ENCODE peak calls at places on chromosomes 12 and 14, in eight cellular contexts. Y is cardiac muscle cell, C is upper lobe of right lung, D is HCT116, K is thoracic aorta, U is ovary, M is GM23338, Q is SK-N-SH. A is an unnamed sample. For H3K4me1, the result is how much of the 10 kb centered on the place peaks cover.

GRCh38 chr12:6873094-6874006 is at the start of gene SPSB2:
- DNase-seq in Y (peak), C (peak), D (peak), K (peak), U (peak), M (peak), Q (peak), A (peak)

GRCh38 chr12:55899035-55899434 is 28.7 kb downstream of the PYM1 start:
- DNase-seq in Y (no peak), C (no peak), D (no peak), K (no peak), U (no peak), M (no peak), Q (no peak), A (no peak)

GRCh38 chr12:49910331-49911212 is 6.9 kb upstream of the FAIM2 start:
- DNase-seq in Y (no peak), C (peak), D (no peak), K (no peak), U (peak), M (no peak), Q (no peak), A (no peak)

GRCh38 chr14:37622231-37622923 is 26.9 kb downstream of the TTC6 start:
- DNase-seq in Y (peak), C (no peak), D (no peak), K (no peak), U (no peak), M (peak), Q (no peak), A (no peak)

GRCh38 chr12:115384391-115384790 is 700.4 kb upstream of the TBX3 start:
- DNase-seq in Y (no peak), C (no peak), D (no peak), K (no peak), U (no peak), M (no peak), Q (no peak), A (no peak)

GRCh38 chr12:47753021-47754001 is 5.4 kb downstream of the RAPGEF3 start:
- DNase-seq in Y (no peak), C (peak), D (no peak), K (peak), U (no peak), M (peak), Q (peak), A (no peak)

GRCh38 chr12:18320976-18321375 is 59.7 kb downstream of the PIK3C2G start:
- DNase-seq in Y (no peak), C (no peak), D (no peak), K (no peak), U (no peak), M (no peak), Q (no peak), A (no peak)

GRCh38 chr12:13022737-13023370 is 21.3 kb upstream of the FAM234B start:
- DNase-seq in Y (no peak), C (no peak), D (no peak), K (no peak), U (no peak), M (no peak), Q (no peak), A (no peak)

GRCh38 chr14:71324767-71325272 is 417.6 kb downstream of the PCNX1 start:
- DNase-seq in Y (peak), C (no peak), D (no peak), K (no peak), U (no peak), M (peak), Q (no peak), A (peak)

GRCh38 chr14:103748539-103748867 is 32.9 kb downstream of the ZFYVE21 start:
- DNase-seq in Y (no peak), C (no peak), D (no peak), K (no peak), U (no peak), M (no peak), Q (no peak), A (no peak)

GRCh38 chr14:92122351-92122677 is 545 bp downstream of the CPSF2 start:
- DNase-seq in Y (peak), C (no peak), D (no peak), K (no peak), U (no peak), M (peak), Q (no peak), A (peak)

GRCh38 chr14:58738189-58738836 is 100.6 kb downstream of the DACT1 start:
- DNase-seq in Y (no peak), C (no peak), D (no peak), K (no peak), U (no peak), M (no peak), Q (no peak), A (no peak)

GRCh38 chr12:71552728-71553501 is 110.7 kb downstream of the ZFC3H1 start:
- DNase-seq in Y (no peak), C (no peak), D (no peak), K (no peak), U (no peak), M (no peak), Q (no peak), A (no peak)

GRCh38 chr12:7061138-7061537 is 620 bp downstream of the C1S start:
- DNase-seq in Y (no peak), C (no peak), D (no peak), K (no peak), U (peak), M (peak), Q (no peak), A (no peak)

GRCh38 chr12:29562167-29562776 is 64.8 kb upstream of the OVCH1 start:
- DNase-seq in Y (peak), C (no peak), D (no peak), K (no peak), U (no peak), M (no peak), Q (no peak), A (no peak)

GRCh38 chr12:107567871-107568619 is 117.6 kb upstream of the PWP1 start:
- DNase-seq in Y (no peak), C (no peak), D (no peak), K (no peak), U (no peak), M (no peak), Q (no peak), A (no peak)

GRCh38 chr12:124774054-124774461 is 89.6 kb downstream of the SCARB1 start:
- DNase-seq in Y (no peak), C (no peak), D (no peak), K (no peak), U (no peak), M (no peak), Q (no peak), A (no peak)

GRCh38 chr14:24944800-24945199 is 105.1 kb downstream of the STXBP6 start:
- DNase-seq in Y (no peak), C (no peak), D (no peak), K (no peak), U (no peak), M (no peak), Q (no peak), A (peak)

GRCh38 chr12:123485756-123486155 is 27.8 kb downstream of the SNRNP35 start:
- DNase-seq in Y (no peak), C (no peak), D (no peak), K (no peak), U (no peak), M (no peak), Q (no peak), A (no peak)

GRCh38 chr14:61147898-61148549 is 133.1 kb downstream of the TMEM30B start:
- DNase-seq in Y (no peak), C (no peak), D (peak), K (peak), U (no peak), M (peak), Q (no peak), A (no peak)

GRCh38 chr12:109741970-109742372 is 28.3 kb downstream of the FAM222A start:
- DNase-seq in Y (no peak), C (peak), D (no peak), K (no peak), U (peak), M (no peak), Q (peak), A (no peak)

GRCh38 chr12:91249059-91250055 is 66.7 kb upstream of the DCN start:
- DNase-seq in Y (no peak), C (no peak), D (no peak), K (no peak), U (no peak), M (no peak), Q (no peak), A (no peak)

GRCh38 chr12:4141344-4142270 is 132.0 kb upstream of the CCND2 start:
- DNase-seq in Y (no peak), C (no peak), D (no peak), K (no peak), U (no peak), M (no peak), Q (no peak), A (no peak)

GRCh38 chr12:79710707-79711483 is 20.1 kb upstream of the PAWR start:
- DNase-seq in Y (no peak), C (no peak), D (no peak), K (no peak), U (no peak), M (peak), Q (no peak), A (no peak)

GRCh38 chr12:53274445-53274844 is 6.3 kb downstream of the ESPL1 start:
- DNase-seq in Y (no peak), C (no peak), D (no peak), K (no peak), U (no peak), M (no peak), Q (no peak), A (no peak)

GRCh38 chr14:78202976-78203375 is 32.8 kb downstream of the NRXN3 start:
- DNase-seq in Y (no peak), C (no peak), D (no peak), K (no peak), U (no peak), M (no peak), Q (peak), A (no peak)

GRCh38 chr14:52059614-52060013 is 9.2 kb downstream of the NID2 start:
- DNase-seq in Y (no peak), C (no peak), D (no peak), K (no peak), U (no peak), M (no peak), Q (no peak), A (no peak)

GRCh38 chr12:107404981-107405380 is 280.6 kb upstream of the PWP1 start:
- DNase-seq in Y (peak), C (no peak), D (peak), K (no peak), U (no peak), M (peak), Q (peak), A (peak)

GRCh38 chr14:95157195-95157986 is at the start of gene DICER1:
- DNase-seq in Y (peak), C (peak), D (peak), K (peak), U (peak), M (peak), Q (peak), A (peak)

GRCh38 chr12:65278576-65279386 is at the start of gene MSRB3:
- DNase-seq in Y (peak), C (peak), D (peak), K (peak), U (peak), M (peak), Q (peak), A (peak)

GRCh38 chr12:65274873-65275272 is 3.6 kb upstream of the MSRB3 start:
- DNase-seq in Y (no peak), C (no peak), D (no peak), K (no peak), U (no peak), M (no peak), Q (no peak), A (no peak)

GRCh38 chr12:65275627-65276026 is 2.9 kb upstream of the MSRB3 start:
- DNase-seq in Y (no peak), C (no peak), D (no peak), K (no peak), U (no peak), M (no peak), Q (no peak), A (no peak)

GRCh38 chr12:65277994-65278575 is 398 bp upstream of the MSRB3 start:
- DNase-seq in Y (peak), C (no peak), D (no peak), K (no peak), U (no peak), M (peak), Q (no peak), A (no peak)

GRCh38 chr12:65276923-65277322 is 1.6 kb upstream of the MSRB3 start:
- DNase-seq in Y (no peak), C (no peak), D (no peak), K (no peak), U (no peak), M (no peak), Q (no peak), A (no peak)
- TF ChIP-seq CTCF in Y (no peak), C (no peak), D (no peak), K (no peak), U (no peak), M (no peak), Q (no peak), A (no peak)

GRCh38 chr12:15278816-15279658 is 43.3 kb upstream of the PTPRO start:
- DNase-seq in Y (no peak), C (peak), D (no peak), K (peak), U (peak), M (no peak), Q (peak), A (peak)

GRCh38 chr12:15274561-15274967 is 47.7 kb upstream of the PTPRO start:
- DNase-seq in Y (no peak), C (no peak), D (no peak), K (peak), U (no peak), M (no peak), Q (peak), A (no peak)

GRCh38 chr12:15273896-15274295 is 48.4 kb upstream of the PTPRO start:
- DNase-seq in Y (no peak), C (no peak), D (no peak), K (no peak), U (no peak), M (no peak), Q (no peak), A (no peak)

GRCh38 chr12:15280930-15281329 is 41.4 kb upstream of the PTPRO start:
- DNase-seq in Y (no peak), C (no peak), D (no peak), K (no peak), U (no peak), M (no peak), Q (no peak), A (no peak)

DNA sequence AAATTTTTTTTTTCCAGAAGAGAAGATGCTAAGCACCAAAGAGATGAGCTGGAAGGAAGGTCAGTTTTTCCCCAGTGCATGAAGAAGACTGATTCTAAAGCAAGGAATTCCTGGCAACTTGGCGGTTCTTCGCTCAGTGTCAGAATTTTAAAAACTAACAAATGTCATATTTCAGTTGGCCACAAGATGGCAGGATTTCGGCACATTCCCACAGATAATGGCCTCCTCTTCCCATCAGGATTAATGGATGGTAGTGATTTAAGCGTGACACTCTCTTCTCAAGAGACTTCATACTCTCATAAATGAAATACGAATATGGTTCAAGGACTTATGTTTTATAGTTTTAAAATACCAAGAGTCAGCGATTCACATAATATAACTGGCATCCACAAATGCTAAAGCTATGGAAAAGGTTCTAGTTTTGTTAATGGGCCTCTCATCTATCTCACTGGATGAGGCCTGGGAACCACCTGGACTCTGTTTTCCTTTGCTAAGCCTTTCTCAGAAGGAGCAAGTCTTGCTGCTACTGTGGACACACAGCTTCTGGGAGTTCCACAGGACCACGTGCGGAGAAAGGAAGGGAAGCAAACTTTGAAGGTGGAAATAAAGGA is 46.1 kb upstream of the PTPRO start:
- DNase-seq in Y (peak), C (no peak), D (peak), K (no peak), U (no peak), M (peak), Q (peak), A (peak)
- H3K4me1 ChIP-seq in Y (under half), C (under half), D (under half), K (half or more), U (under half), M (under half), Q (under half), A (under half)

GRCh38 chr12:108724890-108725151 is 6.5 kb downstream of the CORO1C start:
- DNase-seq in Y (no peak), C (no peak), D (no peak), K (no peak), U (no peak), M (no peak), Q (no peak), A (no peak)
- H3K27ac ChIP-seq in Y (no peak), C (peak), D (no peak), K (peak), U (no peak), M (peak), Q (peak), A (peak)

DNA sequence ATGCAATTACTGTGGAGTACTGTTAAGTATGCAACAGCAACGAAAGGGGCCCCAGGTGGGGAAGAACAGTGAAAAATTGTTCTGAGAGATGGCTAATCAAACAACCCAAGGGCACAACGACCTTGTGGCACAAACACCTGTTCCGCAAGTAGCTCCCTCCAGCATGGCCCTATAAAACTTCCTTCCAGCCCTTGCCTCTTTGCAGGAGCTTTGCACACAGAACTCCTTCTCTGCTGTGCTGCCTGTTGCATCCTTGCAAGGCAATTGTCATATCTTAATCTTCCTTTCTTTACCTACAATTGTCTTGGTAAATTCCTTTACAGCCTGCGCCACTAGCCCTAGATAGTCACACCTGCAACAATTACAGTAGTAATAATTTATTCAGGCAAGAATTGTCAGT is 23.2 kb upstream of the ATP23 start:
- DNase-seq in Y (no peak), C (no peak), D (no peak), K (no peak), U (no peak), M (no peak), Q (no peak), A (no peak)
- TF ChIP-seq CTCF in Y (no peak), C (no peak), D (no peak), K (no peak), U (no peak), M (no peak), Q (no peak), A (no peak)

DNA sequence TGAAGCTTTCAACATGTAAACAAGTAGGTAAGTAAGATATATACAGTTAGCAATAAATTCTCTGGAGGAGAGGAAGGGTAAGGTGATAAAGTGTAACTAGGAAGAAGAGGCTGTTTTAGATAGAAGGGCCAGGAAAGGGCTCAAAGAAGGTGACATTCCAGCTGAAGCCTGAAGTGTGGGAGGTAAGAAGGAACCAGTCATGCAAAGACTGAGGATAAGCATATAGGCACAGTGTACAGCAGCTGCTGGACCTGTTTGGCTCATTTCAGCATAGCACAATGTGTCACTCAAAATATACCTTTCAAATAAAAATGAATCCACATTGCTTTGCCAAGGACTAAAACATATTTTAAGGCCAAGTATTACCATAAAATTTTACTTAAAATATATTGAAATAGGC is 28.6 kb upstream of the ARL1 start:
- DNase-seq in Y (no peak), C (no peak), D (no peak), K (no peak), U (no peak), M (no peak), Q (no peak), A (no peak)
- H3K4me1 ChIP-seq in Y (under half), C (under half), D (under half), K (under half), U (under half), M (under half), Q (under half), A (under half)

A was measured in A673.